ENCODE peak calls at places on chromosomes 1 and 21, in five cellular contexts. N, R, A, K and Z are unnamed samples.

GRCh38 chr1:226400519-226401406 is 7.1 kb downstream of the PARP1 start:
- DNase-seq in K (no peak), A (no peak), R (no peak), N (no peak), Z (no peak)

GRCh38 chr21:43292041-43292865 is 123.4 kb downstream of the CRYAA start:
- DNase-seq in N (no peak), K (peak; percentile 13), A (no peak), R (no peak), Z (no peak)

GRCh38 chr1:8170059-8170835 is 144.1 kb upstream of the ERRFI1 start:
- DNase-seq in R (no peak), A (no peak), N (no peak), K (no peak), Z (no peak)

GRCh38 chr1:51328279-51328678 is 2.1 kb downstream of the TTC39A start:
- DNase-seq in K (no peak), R (no peak), N (no peak), A (no peak), Z (no peak)

GRCh38 chr21:29245104-29245643 is 53.5 kb upstream of the BACH1 start:
- DNase-seq in K (no peak), A (no peak), R (no peak), N (no peak), Z (no peak)

GRCh38 chr1:231803353-231803752 is 176.8 kb downstream of the DISC1 start:
- DNase-seq in N (no peak), A (no peak), K (no peak), R (no peak), Z (peak; percentile 53)

GRCh38 chr1:204909109-204909508 is 38.4 kb downstream of the NFASC start:
- DNase-seq in R (no peak), N (no peak), K (no peak), A (no peak), Z (no peak)

GRCh38 chr1:52238474-52238873 is 96.6 kb downstream of the ZFYVE9 start:
- DNase-seq in A (no peak), K (no peak), R (no peak), N (no peak), Z (peak; percentile 4)

GRCh38 chr1:90722874-90723273 is 5.8 kb upstream of the BARHL2 start:
- DNase-seq in K (no peak), R (no peak), A (no peak), N (no peak), Z (no peak)

GRCh38 chr1:11960276-11960675 is 20.0 kb upstream of the MFN2 start:
- DNase-seq in A (no peak), R (no peak), N (no peak), K (no peak), Z (no peak)

GRCh38 chr1:80892452-80892995 is 908.2 kb upstream of the ADGRL2 start:
- DNase-seq in K (no peak), N (no peak), R (no peak), A (no peak), Z (no peak)

GRCh38 chr21:37153193-37153934 is 80.3 kb downstream of the TTC3 start:
- DNase-seq in N (no peak), A (no peak), K (no peak), R (no peak), Z (peak; percentile 92)

GRCh38 chr1:5892370-5892769 is 99.9 kb downstream of the NPHP4 start:
- DNase-seq in R (no peak), K (no peak), A (no peak), N (no peak), Z (no peak)

GRCh38 chr1:184082541-184082940 is 31.0 kb downstream of the TSEN15 start:
- DNase-seq in K (no peak), R (no peak), N (no peak), A (no peak), Z (no peak)

GRCh38 chr1:90122679-90123340 is 127.9 kb downstream of the ZNF326 start:
- DNase-seq in N (no peak), A (no peak), R (no peak), K (no peak), Z (no peak)

GRCh38 chr1:106768501-106768900 is 288.0 kb upstream of the PRMT6 start:
- DNase-seq in R (no peak), A (no peak), K (no peak), N (no peak), Z (peak; percentile 18)

GRCh38 chr1:223227031-223227430 is 84.0 kb upstream of the TLR5 start:
- DNase-seq in R (no peak), N (no peak), A (no peak), K (no peak), Z (no peak)

GRCh38 chr21:36429672-36430546 is 44.7 kb downstream of the CHAF1B start:
- DNase-seq in K (peak; percentile 64), R (peak; percentile 26), A (peak; percentile 71), N (peak; percentile 64), Z (peak; percentile 92)

GRCh38 chr1:25023826-25024225 is 93.8 kb upstream of the RUNX3 start:
- DNase-seq in N (no peak), R (no peak), A (no peak), K (no peak), Z (no peak)

GRCh38 chr1:54543729-54544496 is 4.1 kb upstream of the ACOT11 start:
- DNase-seq in K (no peak), A (no peak), R (no peak), N (no peak), Z (peak; percentile 37)

GRCh38 chr1:241770115-241770514 is 77.9 kb upstream of the EXO1 start:
- DNase-seq in R (no peak), A (no peak), K (no peak), N (no peak), Z (no peak)

GRCh38 chr1:117201808-117202207 is 8.9 kb downstream of the VTCN1 start:
- DNase-seq in N (no peak), A (no peak), R (no peak), K (no peak), Z (no peak)

GRCh38 chr1:224733021-224733911 is 117.1 kb downstream of the CNIH3 start:
- DNase-seq in A (no peak), N (no peak), R (peak; percentile 57), K (peak; percentile 19), Z (no peak)

GRCh38 chr1:59290173-59290954 is 6.5 kb upstream of the FGGY start:
- DNase-seq in K (no peak), R (no peak), N (peak; percentile 15), A (peak; percentile 27), Z (no peak)

GRCh38 chr1:93081716-93082115 is 2.6 kb downstream of the MTF2 start:
- DNase-seq in A (no peak), N (no peak), K (no peak), R (no peak), Z (peak; percentile 47)

GRCh38 chr1:231395051-231395995 is 26.8 kb downstream of the EGLN1 start:
- DNase-seq in K (no peak), A (peak; percentile 23), N (no peak), R (no peak), Z (peak; percentile 95)

GRCh38 chr1:114122891-114123621 is 30.6 kb downstream of the SYT6 start:
- DNase-seq in N (no peak), R (no peak), K (no peak), A (no peak), Z (no peak)
- TF ChIP-seq CTCF in N (no peak), R (no peak), K (no peak), A (no peak), Z (no peak)

GRCh38 chr1:167227934-167228378 is 7.3 kb downstream of the POU2F1 start:
- DNase-seq in K (no peak), N (no peak), R (no peak), A (no peak), Z (no peak)
- H3K4me3 ChIP-seq in K (no peak overlapping the region), N (no peak overlapping the region), R (no peak overlapping the region), A (no peak overlapping the region), Z (no peak overlapping the region)

GRCh38 chr1:31326461-31326860 is 29.6 kb downstream of the ZCCHC17 start:
- DNase-seq in A (no peak), N (no peak), R (no peak), K (no peak), Z (no peak)
- TF ChIP-seq CTCF in A (no peak), N (no peak), R (no peak), K (no peak), Z (no peak)

DNA sequence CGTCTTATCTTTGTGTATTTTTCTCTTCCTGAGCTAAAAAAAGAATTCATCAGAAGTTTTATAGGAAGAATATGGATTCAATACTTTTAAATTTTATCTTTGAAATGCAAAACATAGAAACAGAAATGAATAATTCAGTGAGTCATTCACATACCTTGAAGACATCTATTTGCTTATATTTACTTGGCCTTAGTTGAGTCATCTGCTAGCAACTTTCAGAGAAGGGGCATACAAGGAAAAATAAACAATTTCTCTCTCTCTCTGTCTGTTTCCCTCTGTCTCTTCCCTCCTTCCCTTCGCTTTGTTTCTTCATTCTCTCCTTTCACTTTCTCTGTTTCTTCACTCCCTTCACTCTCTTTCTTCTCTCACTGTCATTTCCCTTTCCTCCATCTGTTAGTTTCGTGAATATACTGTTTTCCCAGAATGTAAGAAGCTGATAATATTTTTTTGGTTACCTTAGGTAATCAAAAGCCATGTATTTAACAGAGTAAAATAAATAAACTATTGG is 477.2 kb downstream of the BRINP3 start:
- DNase-seq in K (no peak), N (no peak), R (no peak), A (no peak), Z (no peak)
- H3K4me3 ChIP-seq in K (no peak overlapping the region), N (no peak overlapping the region), R (no peak overlapping the region), A (no peak overlapping the region), Z (no peak overlapping the region)

DNA sequence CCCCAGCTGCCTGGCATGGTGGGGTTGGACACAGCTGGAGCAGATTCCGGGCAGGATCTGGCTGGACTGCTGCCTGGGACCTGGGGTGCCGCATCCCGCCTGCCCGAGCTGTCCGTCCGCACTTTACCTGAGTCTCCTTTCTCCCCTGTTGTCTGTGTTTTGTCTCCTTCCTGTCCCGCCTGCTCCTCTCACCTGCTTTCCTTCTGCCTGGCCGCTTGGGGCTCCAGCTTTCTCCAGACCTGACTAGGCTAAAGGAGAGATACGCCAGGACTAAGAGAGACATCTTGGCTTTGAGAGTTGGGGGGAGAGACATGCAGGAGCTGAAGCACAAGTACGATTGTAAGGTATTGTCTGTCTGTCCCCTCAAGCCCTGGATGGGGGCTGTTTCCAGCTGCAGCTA is 73.3 kb downstream of the ARHGEF10L start:
- DNase-seq in R (no peak), K (no peak), N (no peak), A (no peak), Z (no peak)
- TF ChIP-seq CTCF in R (no peak), K (no peak), N (no peak), A (no peak), Z (no peak)

GRCh38 chr21:44919111-44919912 is 1.4 kb downstream of the ITGB2 start:
- DNase-seq in N (no peak), R (no peak), K (peak; percentile 22), A (no peak), Z (no peak)

GRCh38 chr21:44919913-44920693 is 596 bp downstream of the ITGB2 start:
- DNase-seq in K (peak; percentile 10), A (no peak), N (no peak), R (no peak), Z (no peak)

GRCh38 chr21:44921928-44922327 is 1.2 kb upstream of the ITGB2 start:
- DNase-seq in A (no peak), K (no peak), N (no peak), R (no peak), Z (no peak)

GRCh38 chr21:44918581-44919033 is 2.1 kb downstream of the ITGB2 start:
- DNase-seq in N (no peak), A (no peak), K (no peak), R (no peak), Z (no peak)

GRCh38 chr21:44920694-44921604 is at the start of gene ITGB2:
- DNase-seq in N (peak; percentile 52), K (peak; percentile 56), A (no peak), R (no peak), Z (no peak)
- H3K4me3 ChIP-seq in N (peak within 1 kb of the TSS; percentile 72), K (peak within 1 kb of the TSS; percentile 48), A (peak within 1 kb of the TSS; percentile 76), R (peak within 1 kb of the TSS; percentile 40), Z (no peak within 1 kb of the TSS)

GRCh38 chr21:33202464-33203363 is 27.0 kb upstream of the IFNAR2 start:
- DNase-seq in N (no peak), A (no peak), K (no peak), R (no peak), Z (no peak)
- TF ChIP-seq CTCF in N (no peak), A (no peak), K (no peak), R (no peak), Z (no peak)